ENCODE peak calls at places on chromosomes 6 and 20, in eight cellular contexts. E is nucleus accumbens; U is NCI-H2171; S is GM12891; F is NCI-H1417 treated with DMSO at 0.1 percent for 48 hours; O is effector CD4-positive, alpha-beta T cell; H is AG10803; G is NCI-H510A. W is an unnamed sample.

GRCh38 chr6:64012351-64013060 is 376.9 kb downstream of the PHF3 start:
- DNase-seq in S (no peak), G (no peak), F (peak; percentile 34), O (no peak), E (peak; percentile 26), U (peak; percentile 70), H (peak; percentile 1), W (peak; percentile 48)

GRCh38 chr6:91094341-91094740 is 507.5 kb upstream of the MAP3K7 start:
- DNase-seq in U (no peak), F (no peak), E (no peak), O (no peak), S (no peak), H (no peak), G (no peak), W (no peak)

GRCh38 chr6:35511980-35512379 is 716 bp downstream of the TULP1 start:
- DNase-seq in G (no peak), O (no peak), E (no peak), S (no peak), H (no peak), F (no peak), U (no peak), W (no peak)

GRCh38 chr6:30690403-30691207 is at the start of gene NRM:
- DNase-seq in O (peak; percentile 61), G (peak; percentile 59), F (peak; percentile 49), E (peak; percentile 75), H (peak; percentile 87), U (peak; percentile 95), S (peak; percentile 73), W (peak; percentile 90)

GRCh38 chr6:75204222-75204958 is 1.5 kb downstream of the COL12A1 start:
- DNase-seq in F (no peak), G (peak; percentile 18), H (peak; percentile 90), O (no peak), E (peak; percentile 69), S (no peak), U (peak; percentile 34), W (peak; percentile 80)

GRCh38 chr20:11675920-11676617 is 241.6 kb upstream of the BTBD3 start:
- DNase-seq in G (no peak), H (peak; percentile 29), S (no peak), F (no peak), O (no peak), E (no peak), U (no peak), W (no peak)

GRCh38 chr6:6968731-6969552 is 138.8 kb upstream of the RREB1 start:
- DNase-seq in H (no peak), E (no peak), U (no peak), O (no peak), G (no peak), S (no peak), F (no peak), W (no peak)

GRCh38 chr6:17280552-17281090 is 540 bp upstream of the RBM24 start:
- DNase-seq in U (no peak), O (no peak), H (peak; percentile 37), F (no peak), E (peak; percentile 15), G (no peak), S (peak; percentile 10), W (peak; percentile 83)

GRCh38 chr6:15375018-15375417 is 129.1 kb downstream of the JARID2 start:
- DNase-seq in G (no peak), H (no peak), O (no peak), S (no peak), E (no peak), F (no peak), U (no peak), W (no peak)

GRCh38 chr20:57469418-57470211 is 55.3 kb downstream of the CTCFL start:
- DNase-seq in E (no peak), O (no peak), H (no peak), G (no peak), F (no peak), U (no peak), S (no peak), W (no peak)

GRCh38 chr20:2084703-2085102 is 16.9 kb upstream of the STK35 start:
- DNase-seq in O (no peak), F (no peak), H (peak; percentile 92), S (no peak), U (no peak), G (no peak), E (no peak), W (no peak)

GRCh38 chr20:62723351-62723750 is 14.7 kb downstream of the NTSR1 start:
- DNase-seq in G (no peak), H (no peak), F (no peak), S (no peak), U (no peak), O (no peak), E (no peak), W (no peak)

GRCh38 chr6:110878751-110879539 is 4.4 kb downstream of the AMD1 start:
- DNase-seq in U (no peak), F (no peak), S (no peak), G (no peak), E (no peak), O (peak; percentile 16), H (peak; percentile 48), W (peak; percentile 52)

GRCh38 chr6:148761532-148761951 is 14.7 kb downstream of the UST start:
- DNase-seq in G (no peak), U (no peak), S (no peak), E (no peak), H (peak; percentile 59), F (no peak), O (peak; percentile 32), W (no peak)

GRCh38 chr20:46173652-46174468 is 55.7 kb downstream of the CD40 start:
- DNase-seq in G (no peak), E (no peak), U (no peak), F (no peak), O (no peak), S (no peak), H (no peak), W (no peak)

GRCh38 chr6:747921-748320 is 55.0 kb upstream of the EXOC2 start:
- DNase-seq in S (no peak), H (no peak), O (no peak), E (no peak), F (no peak), G (no peak), U (no peak), W (no peak)

GRCh38 chr6:4860387-4860786 is 84.2 kb downstream of the CDYL start:
- DNase-seq in O (no peak), F (no peak), S (no peak), E (no peak), G (no peak), H (no peak), U (no peak), W (no peak)

GRCh38 chr6:48086187-48086586 is 24.8 kb downstream of the PTCHD4 start:
- DNase-seq in U (no peak), E (no peak), G (no peak), F (no peak), O (no peak), H (no peak), S (no peak), W (no peak)

GRCh38 chr6:36779227-36779626 is 60.0 kb downstream of the CPNE5 start:
- DNase-seq in H (no peak), G (no peak), F (no peak), E (no peak), O (no peak), U (no peak), S (no peak), W (no peak)

GRCh38 chr6:144781836-144782235 is 496.7 kb downstream of the UTRN start:
- DNase-seq in S (no peak), F (no peak), E (no peak), G (no peak), H (peak; percentile 7), O (no peak), U (no peak), W (no peak)

GRCh38 chr6:91082311-91082803 is 495.5 kb upstream of the MAP3K7 start:
- DNase-seq in H (no peak), U (no peak), E (no peak), O (no peak), G (no peak), F (no peak), S (no peak), W (peak; percentile 57)

GRCh38 chr6:126041516-126042447 is 55.4 kb downstream of the TRMT11 start:
- DNase-seq in G (no peak), S (no peak), E (no peak), O (no peak), U (no peak), H (peak; percentile 14), F (no peak), W (no peak)